ENCODE peak calls at places on chromosome 11, in four cellular contexts. C, H, P and R are unnamed samples. For H3K4me1, the result is how much of the 10 kb centered on the place peaks cover.

GRCh38 chr11:23404225-23405160 is 544.2 kb upstream of the CCDC179 start:
- DNase-seq in C (no peak), H (peak), P (no peak), R (no peak)

GRCh38 chr11:111782109-111782784 is 16.1 kb upstream of the PPP2R1B start:
- DNase-seq in C (no peak), H (no peak), P (no peak), R (no peak)

GRCh38 chr11:84780689-84781293 is 846.4 kb downstream of the DLG2 start:
- DNase-seq in C (peak), H (no peak), P (no peak), R (no peak)

GRCh38 chr11:13487661-13488030 is 8.2 kb downstream of the PTH start:
- DNase-seq in C (peak), H (no peak), P (no peak), R (no peak)

GRCh38 chr11:3609416-3610265 is 32.2 kb downstream of the ART5 start:
- DNase-seq in C (peak), H (no peak), P (no peak), R (no peak)

GRCh38 chr11:19498986-19499669 is 213.5 kb upstream of the NAV2 start:
- DNase-seq in C (no peak), H (no peak), P (no peak), R (no peak)

GRCh38 chr11:76577921-76578654 is 92.5 kb downstream of the LRRC32 start:
- DNase-seq in C (no peak), H (no peak), P (no peak), R (no peak)

GRCh38 chr11:11263238-11264030 is 89.6 kb downstream of the CSNK2A3 start:
- DNase-seq in C (peak), H (no peak), P (peak), R (no peak)

GRCh38 chr11:93548679-93549319 is 5.6 kb upstream of the SMCO4 start:
- DNase-seq in C (no peak), H (no peak), P (no peak), R (no peak)

GRCh38 chr11:116427903-116428637 is 344.7 kb downstream of the BUD13 start:
- DNase-seq in C (no peak), H (no peak), P (no peak), R (no peak)

GRCh38 chr11:113521737-113522517 is 46.7 kb upstream of the DRD2 start:
- DNase-seq in C (no peak), H (no peak), P (no peak), R (no peak)

GRCh38 chr11:11956006-11956405 is 52.4 kb downstream of the DKK3 start:
- DNase-seq in C (no peak), H (no peak), P (no peak), R (no peak)

GRCh38 chr11:11977206-11977938 is 31.1 kb downstream of the DKK3 start:
- DNase-seq in C (peak), H (peak), P (peak), R (peak)

GRCh38 chr11:124194696-124195418 is 11.7 kb downstream of the OR10D3 start:
- DNase-seq in C (peak), H (no peak), P (no peak), R (peak)

GRCh38 chr11:28674432-28675076 is 566.4 kb downstream of the METTL15 start:
- DNase-seq in C (peak), H (no peak), P (no peak), R (no peak)

GRCh38 chr11:75733346-75734107 is 15.9 kb downstream of the MOGAT2 start:
- DNase-seq in C (no peak), H (no peak), P (no peak), R (no peak)

GRCh38 chr11:40292636-40293585 is 1166.5 kb downstream of the LRRC4C start:
- DNase-seq in C (peak), H (no peak), P (peak), R (no peak)

GRCh38 chr11:125036933-125037332 is 26.2 kb upstream of the SLC37A2 start:
- DNase-seq in C (no peak), H (no peak), P (no peak), R (no peak)

GRCh38 chr11:100632970-100633452 is 54.1 kb upstream of the ARHGAP42 start:
- DNase-seq in C (no peak), H (peak), P (peak), R (no peak)

GRCh38 chr11:47409440-47410403 is 1.3 kb downstream of the SLC39A13 start:
- DNase-seq in C (no peak), H (peak), P (no peak), R (no peak)

GRCh38 chr11:94379619-94380018 is 21.6 kb downstream of the GPR83 start:
- DNase-seq in C (no peak), H (no peak), P (no peak), R (no peak)

GRCh38 chr11:14537134-14537599 is 17.0 kb upstream of the PSMA1 start:
- DNase-seq in C (peak), H (no peak), P (no peak), R (no peak)

GRCh38 chr11:13776134-13776815 is 107.8 kb downstream of the FAR1 start:
- DNase-seq in C (peak), H (no peak), P (no peak), R (no peak)

GRCh38 chr11:123475478-123475877 is 45.4 kb downstream of the GRAMD1B start:
- DNase-seq in C (peak), H (no peak), P (no peak), R (no peak)

GRCh38 chr11:19686234-19686633 is 26.4 kb upstream of the NAV2 start:
- DNase-seq in C (no peak), H (no peak), P (no peak), R (no peak)

GRCh38 chr11:11594162-11594561 is 27.6 kb downstream of the GALNT18 start:
- DNase-seq in C (no peak), H (no peak), P (no peak), R (no peak)

GRCh38 chr11:5831196-5831829 is 10.4 kb downstream of the OR52E6 start:
- DNase-seq in C (peak), H (no peak), P (no peak), R (no peak)

GRCh38 chr11:38683484-38683883 is 2085.4 kb upstream of the RAG2 start:
- DNase-seq in C (no peak), H (no peak), P (no peak), R (no peak)

GRCh38 chr11:125585486-125585885 is 7.2 kb upstream of the STT3A start:
- DNase-seq in C (no peak), H (no peak), P (no peak), R (no peak)

GRCh38 chr11:15714641-15715399 is 600.1 kb downstream of the INSC start:
- DNase-seq in C (no peak), H (no peak), P (no peak), R (no peak)

GRCh38 chr11:22807855-22808558 is 21.6 kb downstream of the SVIP start:
- DNase-seq in C (no peak), H (no peak), P (no peak), R (no peak)

GRCh38 chr11:103601230-103601846 is 435.1 kb upstream of the DDI1 start:
- DNase-seq in C (peak), H (no peak), P (no peak), R (no peak)

GRCh38 chr11:8267831-8268529 is 4.3 kb upstream of the LMO1 start:
- DNase-seq in C (peak), H (peak), P (peak), R (no peak)

GRCh38 chr11:94649925-94650623 is 82.9 kb downstream of the PIWIL4 start:
- DNase-seq in C (peak), H (no peak), P (no peak), R (no peak)

GRCh38 chr11:75579841-75580240 is 17.8 kb downstream of the SERPINH1 start:
- DNase-seq in C (no peak), H (no peak), P (no peak), R (no peak)

GRCh38 chr11:10627816-10628215 is 59.4 kb upstream of the LYVE1 start:
- DNase-seq in C (no peak), H (no peak), P (no peak), R (no peak)

GRCh38 chr11:11810764-11811726 is 30.7 kb upstream of the USP47 start:
- DNase-seq in C (peak), H (no peak), P (no peak), R (no peak)

GRCh38 chr11:44858796-44859527 is 91.7 kb downstream of the TP53I11 start:
- DNase-seq in C (peak), H (no peak), P (no peak), R (no peak)

GRCh38 chr11:44860346-44860745 is 90.3 kb downstream of the TP53I11 start:
- DNase-seq in C (no peak), H (no peak), P (no peak), R (no peak)

GRCh38 chr11:44860967-44861828 is 89.5 kb downstream of the TP53I11 start:
- DNase-seq in C (peak), H (no peak), P (no peak), R (no peak)

GRCh38 chr11:44857490-44857889 is 93.2 kb downstream of the TP53I11 start:
- DNase-seq in C (no peak), H (no peak), P (no peak), R (no peak)

GRCh38 chr11:44859528-44859925 is 91.2 kb downstream of the TP53I11 start:
- DNase-seq in C (no peak), H (no peak), P (no peak), R (no peak)
- H3K4me1 ChIP-seq in C (under half), H (under half), P (under half), R (under half)

DNA sequence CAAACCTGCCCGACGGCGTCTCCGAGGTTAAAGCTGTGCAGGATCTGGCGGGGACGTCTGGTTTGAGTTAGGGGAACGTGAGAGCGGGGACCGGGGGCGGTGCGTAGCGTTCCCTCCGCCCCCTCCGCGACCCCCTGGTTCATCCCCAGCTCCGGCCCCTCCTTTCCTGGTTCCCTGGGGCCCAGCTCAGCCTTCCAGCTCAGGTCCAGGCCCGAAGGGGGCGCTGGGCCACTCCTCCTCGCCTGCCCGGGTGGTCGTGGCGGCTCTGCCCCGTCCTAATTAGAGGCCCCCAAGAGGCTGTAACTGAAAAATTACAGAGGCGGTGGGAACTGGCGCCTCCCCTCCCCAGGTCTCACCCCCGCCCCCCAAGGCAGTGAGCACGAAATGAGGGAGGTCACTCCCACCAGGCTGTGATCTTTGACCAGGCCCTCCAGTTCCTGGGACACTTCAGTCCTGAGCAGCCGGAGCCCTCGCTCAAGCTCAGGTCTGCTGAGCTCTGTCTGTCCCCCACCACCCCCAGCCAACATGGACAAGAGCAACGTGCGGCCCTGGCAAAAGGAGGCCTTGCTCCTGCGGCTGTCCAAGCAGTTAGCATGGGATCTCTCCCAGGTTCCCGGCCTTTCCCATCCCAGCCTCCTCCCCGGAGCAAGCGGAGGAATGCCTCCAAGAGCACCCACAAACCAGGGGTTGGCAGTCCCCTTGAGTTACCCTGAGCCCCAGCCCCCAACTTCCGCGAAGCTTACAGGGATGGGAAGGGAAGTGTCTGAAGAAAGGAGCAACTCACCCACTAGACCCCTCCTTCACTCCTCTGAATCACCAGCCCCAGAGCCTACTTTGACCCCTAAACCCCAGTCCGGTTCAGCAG is 3.3 kb downstream of the CD248 start:
- DNase-seq in C (peak), H (no peak), P (peak), R (no peak)
- TF ChIP-seq CTCF in C (peak), H (no peak), P (no peak), R (no peak)

GRCh38 chr11:31806186-31806943 is 4.8 kb downstream of the PAX6 start:
- DNase-seq in C (peak), H (no peak), P (no peak), R (no peak)
- H3K4me1 ChIP-seq in C (half or more), H (under half), P (under half), R (under half)

GRCh38 chr11:128629516-128630106 is 42.3 kb upstream of the ETS1 start:
- DNase-seq in C (no peak), H (no peak), P (no peak), R (no peak)

GRCh38 chr11:128628343-128628673 is 41.0 kb upstream of the ETS1 start:
- DNase-seq in C (no peak), H (no peak), P (no peak), R (no peak)

GRCh38 chr11:128628686-128629085 is 41.3 kb upstream of the ETS1 start:
- DNase-seq in C (no peak), H (no peak), P (no peak), R (no peak)

GRCh38 chr11:128626913-128627665 is 39.7 kb upstream of the ETS1 start:
- DNase-seq in C (no peak), H (no peak), P (no peak), R (no peak)

GRCh38 chr11:128627666-128628342 is 40.4 kb upstream of the ETS1 start:
- DNase-seq in C (peak), H (no peak), P (no peak), R (no peak)
- TF ChIP-seq CTCF in C (peak), H (no peak), P (no peak), R (no peak)

GRCh38 chr11:102081313-102081712 is 28.9 kb upstream of the YAP1 start:
- DNase-seq in C (no peak), H (no peak), P (no peak), R (no peak)
- H3K4me1 ChIP-seq in C (under half), H (under half), P (under half), R (under half)

GRCh38 chr11:95739108-95739507 is 50.5 kb downstream of the FAM76B start:
- DNase-seq in C (peak), H (no peak), P (no peak), R (no peak)
- TF ChIP-seq CTCF in C (peak), H (no peak), P (no peak), R (no peak)

GRCh38 chr11:45644981-45645889 is 20.2 kb downstream of the CHST1 start:
- DNase-seq in C (no peak), H (no peak), P (no peak), R (no peak)
- H3K4me1 ChIP-seq in C (under half), H (under half), P (under half), R (under half)

DNA sequence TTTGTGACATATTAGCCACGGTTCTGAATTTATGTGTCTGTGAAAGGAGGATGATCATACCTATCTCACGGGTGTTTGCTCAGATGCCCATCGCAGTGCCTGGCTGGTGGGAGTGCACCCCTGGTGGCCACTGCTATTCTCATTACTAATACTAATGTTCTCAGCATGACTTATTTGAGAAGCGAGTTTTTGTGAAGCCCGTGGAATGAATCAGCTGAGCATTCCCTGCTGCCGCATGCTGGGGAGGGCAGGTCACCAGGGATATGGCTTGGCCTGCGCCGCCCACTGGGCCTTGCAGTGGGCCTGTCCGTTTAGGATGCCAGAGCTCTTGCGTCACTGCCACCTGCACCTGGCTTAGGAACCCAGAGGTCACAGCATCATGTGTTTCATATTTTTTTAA is 16.8 kb downstream of the CTTN start:
- DNase-seq in C (no peak), H (no peak), P (peak), R (no peak)
- TF ChIP-seq CTCF in C (peak), H (no peak), P (no peak), R (no peak)

GRCh38 chr11:9566561-9567063 is 6.9 kb upstream of the WEE1 start:
- DNase-seq in C (no peak), H (no peak), P (no peak), R (no peak)
- H3K4me1 ChIP-seq in C (under half), H (under half), P (under half), R (under half)

DNA sequence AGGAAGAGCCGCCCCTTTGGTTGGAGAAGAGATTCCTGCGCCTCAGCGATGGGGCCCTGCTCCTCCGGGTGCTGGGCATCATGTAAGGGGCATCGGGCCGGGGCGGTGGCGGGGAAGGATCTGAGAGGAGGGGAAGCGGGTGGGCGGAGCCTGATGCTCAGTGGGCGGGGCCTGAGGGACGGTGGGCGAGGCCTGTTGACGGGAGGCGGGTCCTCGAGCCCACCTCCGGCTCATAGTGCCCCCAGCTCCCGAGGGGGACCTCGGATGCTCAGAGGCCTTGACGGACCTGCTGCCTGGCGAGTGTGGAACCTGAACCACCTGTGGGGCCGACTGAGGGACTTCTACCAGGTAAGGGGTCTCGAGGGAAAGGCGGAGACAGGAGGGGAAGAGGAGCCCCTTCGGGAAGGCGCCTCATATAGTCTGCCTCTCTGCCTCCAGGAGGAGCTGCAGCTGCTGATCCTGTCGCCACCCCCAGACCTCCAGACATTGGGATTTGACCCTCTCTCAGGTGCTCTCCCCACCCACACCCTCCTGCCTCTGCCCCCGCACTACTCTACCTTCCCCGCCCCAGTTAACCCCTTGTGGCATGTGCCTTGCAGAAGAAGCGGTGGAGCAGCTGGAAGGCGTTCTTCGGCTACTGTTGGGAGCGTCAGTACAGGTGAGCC is 799 bp downstream of the CCDC88B start:
- DNase-seq in C (peak), H (peak), P (no peak), R (peak)
- TF ChIP-seq CTCF in C (peak), H (no peak), P (no peak), R (no peak)